ENCODE peak calls at places on chromosomes 13 and 19, in five cellular contexts. One of them, this sample, is unnamed.

GRCh38 chr13:46753137-46753536 is 43.8 kb downstream of the ESD start:
- DNase-seq in K562: no peak
- DNase-seq in H1: no peak
- DNase-seq in GM12878: no peak
- DNase-seq in HepG2: peak
- DNase-seq in this sample: no peak

GRCh38 chr19:9597027-9597426 is 12.7 kb upstream of the ZNF121 start:
- DNase-seq in GM12878: no peak
- DNase-seq in HepG2: no peak
- DNase-seq in H1: no peak
- DNase-seq in K562: no peak
- DNase-seq in this sample: peak

GRCh38 chr19:11096210-11096841 is 7.1 kb downstream of the LDLR start:
- DNase-seq in GM12878: peak
- DNase-seq in K562: no peak
- DNase-seq in HepG2: no peak
- DNase-seq in H1: no peak
- DNase-seq in this sample: no peak

GRCh38 chr13:94079876-94080275 is 399.6 kb downstream of the DCT start:
- DNase-seq in H1: no peak
- DNase-seq in K562: no peak
- DNase-seq in HepG2: no peak
- DNase-seq in GM12878: no peak
- DNase-seq in this sample: no peak

GRCh38 chr13:92487238-92487637 is 739.4 kb upstream of the GPC6 start:
- DNase-seq in K562: no peak
- DNase-seq in HepG2: no peak
- DNase-seq in H1: no peak
- DNase-seq in GM12878: no peak
- DNase-seq in this sample: no peak

GRCh38 chr19:10009269-10009665 is 1.0 kb downstream of the COL5A3 start:
- DNase-seq in HepG2: no peak
- DNase-seq in GM12878: no peak
- DNase-seq in K562: peak
- DNase-seq in H1: peak
- DNase-seq in this sample: no peak

GRCh38 chr13:114148521-114148855 is 16.1 kb upstream of the RASA3 start:
- DNase-seq in K562: no peak
- DNase-seq in GM12878: peak
- DNase-seq in HepG2: no peak
- DNase-seq in H1: no peak
- DNase-seq in this sample: no peak

GRCh38 chr13:105642511-105642958 is 892.9 kb downstream of the EFNB2 start:
- DNase-seq in H1: no peak
- DNase-seq in K562: no peak
- DNase-seq in HepG2: no peak
- DNase-seq in GM12878: no peak
- DNase-seq in this sample: no peak

GRCh38 chr19:36093687-36094086 is 17.3 kb upstream of the OVOL3 start:
- DNase-seq in HepG2: no peak
- DNase-seq in K562: no peak
- DNase-seq in H1: no peak
- DNase-seq in GM12878: no peak
- DNase-seq in this sample: no peak

GRCh38 chr13:45225370-45225769 is 24.5 kb upstream of the KCTD4 start:
- DNase-seq in HepG2: no peak
- DNase-seq in GM12878: no peak
- DNase-seq in K562: no peak
- DNase-seq in H1: no peak
- DNase-seq in this sample: no peak

GRCh38 chr13:104854007-104854406 is 1681.5 kb downstream of the EFNB2 start:
- DNase-seq in GM12878: no peak
- DNase-seq in K562: no peak
- DNase-seq in HepG2: no peak
- DNase-seq in H1: no peak
- DNase-seq in this sample: no peak

GRCh38 chr13:75635621-75636338 is at the start of gene LMO7:
- DNase-seq in K562: peak
- DNase-seq in HepG2: peak
- DNase-seq in H1: peak
- DNase-seq in GM12878: no peak
- DNase-seq in this sample: no peak
- TF ChIP-seq MAX in K562: no peak
- TF ChIP-seq MAX in HepG2: peak
- TF ChIP-seq MAX in H1: peak
- TF ChIP-seq MAX in GM12878: no peak
- TF ChIP-seq MAX in this sample: peak

GRCh38 chr19:51760811-51761356 is at the start of gene FPR2:
- DNase-seq in HepG2: no peak
- DNase-seq in H1: no peak
- DNase-seq in K562: no peak
- DNase-seq in GM12878: no peak
- DNase-seq in this sample: no peak

GRCh38 chr19:51761696-51762095 is 716 bp downstream of the FPR2 start:
- DNase-seq in HepG2: no peak
- DNase-seq in GM12878: no peak
- DNase-seq in K562: no peak
- DNase-seq in H1: no peak
- DNase-seq in this sample: no peak
- TF ChIP-seq POLR2A in HepG2: no peak
- TF ChIP-seq POLR2A in GM12878: no peak
- TF ChIP-seq POLR2A in K562: no peak
- TF ChIP-seq POLR2A in H1: no peak
- TF ChIP-seq POLR2A in this sample: no peak

GRCh38 chr13:99467764-99468163 is 33.5 kb upstream of the TM9SF2 start:
- DNase-seq in H1: no peak
- DNase-seq in GM12878: no peak
- DNase-seq in HepG2: no peak
- DNase-seq in K562: no peak
- DNase-seq in this sample: no peak

GRCh38 chr13:99471231-99472202 is 29.8 kb upstream of the TM9SF2 start:
- DNase-seq in H1: no peak
- DNase-seq in K562: no peak
- DNase-seq in HepG2: no peak
- DNase-seq in GM12878: no peak
- DNase-seq in this sample: no peak

GRCh38 chr13:99470027-99470426 is 31.2 kb upstream of the TM9SF2 start:
- DNase-seq in HepG2: no peak
- DNase-seq in H1: no peak
- DNase-seq in GM12878: no peak
- DNase-seq in K562: no peak
- DNase-seq in this sample: no peak

GRCh38 chr13:99465454-99465853 is 35.8 kb upstream of the TM9SF2 start:
- DNase-seq in K562: no peak
- DNase-seq in GM12878: no peak
- DNase-seq in HepG2: no peak
- DNase-seq in H1: no peak
- DNase-seq in this sample: no peak

DNA sequence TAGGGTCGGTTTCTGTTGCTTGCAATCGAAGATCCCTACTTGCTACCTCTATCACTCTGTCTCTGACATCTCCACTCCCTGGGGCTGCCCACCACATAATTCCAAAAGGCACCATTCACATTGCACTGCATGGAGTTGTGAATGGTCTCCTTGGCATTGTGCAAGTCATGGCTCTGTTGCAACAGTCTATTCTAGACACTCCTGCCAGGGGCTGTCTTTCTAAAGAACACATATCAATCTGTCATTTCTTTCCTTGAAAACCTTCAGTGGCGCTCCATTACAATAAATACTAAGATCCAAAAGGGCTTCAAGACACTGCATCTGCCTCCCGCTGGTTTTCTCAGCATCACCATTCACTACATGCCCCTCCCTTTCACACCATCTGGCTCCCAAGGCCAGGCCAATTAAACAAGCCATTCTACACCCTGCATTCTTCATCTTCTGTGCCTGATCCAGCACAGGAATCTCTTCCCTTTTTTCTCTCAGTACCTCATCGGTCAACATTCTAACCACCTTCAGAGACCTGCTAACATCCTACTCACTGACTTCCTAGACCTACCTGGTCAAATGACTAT is 32.2 kb upstream of the TM9SF2 start:
- DNase-seq in GM12878: no peak
- DNase-seq in K562: no peak
- DNase-seq in HepG2: no peak
- DNase-seq in H1: no peak
- DNase-seq in this sample: no peak
- TF ChIP-seq ATF3 in GM12878: no peak
- TF ChIP-seq ATF3 in K562: peak
- TF ChIP-seq ATF3 in HepG2: no peak
- TF ChIP-seq ATF3 in H1: no peak
- TF ChIP-seq ATF3 in this sample: no peak

GRCh38 chr19:2973229-2973628 is 4.1 kb upstream of the TLE6 start:
- DNase-seq in HepG2: no peak
- DNase-seq in H1: no peak
- DNase-seq in GM12878: no peak
- DNase-seq in K562: no peak
- DNase-seq in this sample: no peak
- TF ChIP-seq MAX in HepG2: no peak
- TF ChIP-seq MAX in H1: no peak
- TF ChIP-seq MAX in GM12878: no peak
- TF ChIP-seq MAX in K562: no peak
- TF ChIP-seq MAX in this sample: no peak

GRCh38 chr19:7069042-7069903 is at the start of gene ZNF557:
- DNase-seq in K562: peak
- DNase-seq in HepG2: peak
- DNase-seq in H1: peak
- DNase-seq in GM12878: peak
- DNase-seq in this sample: peak
- TF ChIP-seq POLR2A in K562: peak
- TF ChIP-seq POLR2A in HepG2: peak
- TF ChIP-seq POLR2A in H1: no peak
- TF ChIP-seq POLR2A in GM12878: peak
- TF ChIP-seq POLR2A in this sample: no peak

DNA sequence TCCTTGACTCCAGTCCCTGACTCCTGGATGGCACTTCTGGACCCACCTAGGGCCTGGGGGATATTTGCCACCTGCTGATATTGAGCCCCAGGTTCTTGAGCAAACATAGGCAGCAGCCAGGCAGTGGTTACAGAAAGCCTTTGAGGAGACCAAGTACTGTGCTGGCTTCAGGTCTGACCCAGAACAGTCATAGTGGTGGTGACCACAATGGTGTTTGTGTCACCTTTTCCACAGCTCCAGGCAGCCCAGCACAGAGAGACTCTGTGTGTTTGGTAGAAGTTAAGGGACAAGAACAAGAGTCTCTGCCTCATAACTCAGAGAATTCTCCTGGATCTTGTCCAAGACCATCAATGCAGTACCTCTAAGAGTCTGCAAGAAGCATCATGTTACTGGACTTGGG is 14.6 kb upstream of the CLC start:
- DNase-seq in H1: no peak
- DNase-seq in HepG2: no peak
- DNase-seq in GM12878: no peak
- DNase-seq in K562: no peak
- DNase-seq in this sample: no peak
- TF ChIP-seq ATF3 in H1: no peak
- TF ChIP-seq ATF3 in HepG2: no peak
- TF ChIP-seq ATF3 in GM12878: no peak
- TF ChIP-seq ATF3 in K562: no peak
- TF ChIP-seq ATF3 in this sample: no peak

This sample was measured in HCT116.